ENCODE peak calls at places on chromosomes 6 and 20, in five cellular contexts. One of them, this sample, is unnamed.
A peak's percentile ranks its signal among the peaks of the same experiment; 100 is the strongest.

GRCh38 chr6:118810420-118811027 is 83.4 kb upstream of the ASF1A start:
- DNase-seq in anterior cingulate cortex: no peak
- DNase-seq in neural progenitor cell: no peak
- DNase-seq in fibroblast of gingiva: no peak
- DNase-seq in LHCN-M2: no peak
- DNase-seq in this sample: peak; percentile 41

GRCh38 chr6:1771324-1771723 is 161.6 kb downstream of the FOXC1 start:
- DNase-seq in neural progenitor cell: no peak
- DNase-seq in anterior cingulate cortex: no peak
- DNase-seq in fibroblast of gingiva: no peak
- DNase-seq in LHCN-M2: peak; percentile 19
- DNase-seq in this sample: no peak

GRCh38 chr20:20227013-20227571 is 140.8 kb upstream of the INSM1 start:
- DNase-seq in anterior cingulate cortex: no peak
- DNase-seq in neural progenitor cell: no peak
- DNase-seq in LHCN-M2: no peak
- DNase-seq in fibroblast of gingiva: no peak
- DNase-seq in this sample: no peak

GRCh38 chr20:11849270-11849920 is 68.3 kb upstream of the BTBD3 start:
- DNase-seq in neural progenitor cell: no peak
- DNase-seq in anterior cingulate cortex: no peak
- DNase-seq in fibroblast of gingiva: no peak
- DNase-seq in LHCN-M2: peak; percentile 30
- DNase-seq in this sample: no peak

GRCh38 chr6:105562027-105562426 is 159.1 kb upstream of the PREP start:
- DNase-seq in LHCN-M2: no peak
- DNase-seq in neural progenitor cell: no peak
- DNase-seq in anterior cingulate cortex: no peak
- DNase-seq in fibroblast of gingiva: peak; percentile 44
- DNase-seq in this sample: no peak

GRCh38 chr20:43942661-43943285 is 28.1 kb downstream of the TOX2 start:
- DNase-seq in neural progenitor cell: no peak
- DNase-seq in fibroblast of gingiva: peak; percentile 62
- DNase-seq in anterior cingulate cortex: no peak
- DNase-seq in LHCN-M2: peak; percentile 71
- DNase-seq in this sample: no peak

GRCh38 chr6:73722318-73723060 is 26.5 kb downstream of the CD109 start:
- DNase-seq in neural progenitor cell: no peak
- DNase-seq in LHCN-M2: peak; percentile 96
- DNase-seq in fibroblast of gingiva: peak; percentile 61
- DNase-seq in anterior cingulate cortex: no peak
- DNase-seq in this sample: no peak

GRCh38 chr20:6114696-6115095 is 8.1 kb downstream of the FERMT1 start:
- DNase-seq in anterior cingulate cortex: no peak
- DNase-seq in fibroblast of gingiva: no peak
- DNase-seq in LHCN-M2: no peak
- DNase-seq in neural progenitor cell: no peak
- DNase-seq in this sample: no peak

GRCh38 chr6:17165383-17165782 is 63.5 kb downstream of the STMND1 start:
- DNase-seq in neural progenitor cell: no peak
- DNase-seq in LHCN-M2: no peak
- DNase-seq in fibroblast of gingiva: peak; percentile 10
- DNase-seq in anterior cingulate cortex: no peak
- DNase-seq in this sample: no peak

This sample was measured in GM23338.